ENCODE peak calls at places on chromosomes 4 and X, in seven cellular contexts. H is suprapubic skin, Y is mammary epithelial cell, G is SK-N-SH, Z is NT2/D1, V is cardiac muscle cell, A is right cardiac atrium. I is an unnamed sample. For H3K4me1 and H3K27me3, the result is how much of the 10 kb centered on the place peaks cover.

GRCh38 chr4:1246901-1247810 is 1.8 kb downstream of the CTBP1 start:
- DNase-seq in A (no peak), Y (peak), V (peak), G (peak), Z (no peak), H (peak), I (no peak)

GRCh38 chr4:99790796-99791617 is 25.6 kb upstream of the DAPP1 start:
- DNase-seq in A (no peak), Y (peak), H (no peak), Z (no peak), G (no peak), V (no peak), I (no peak)

GRCh38 chrX:47595701-47596655 is 13.7 kb downstream of the TIMP1 start:
- DNase-seq in V (no peak), G (no peak), A (no peak), Y (no peak), Z (no peak), H (no peak), I (no peak)

GRCh38 chr4:41573458-41574129 is 35.6 kb downstream of the LIMCH1 start:
- DNase-seq in V (no peak), G (no peak), Z (no peak), A (no peak), H (no peak), Y (no peak), I (no peak)

GRCh38 chr4:85391568-85392410 is 83.2 kb upstream of the ARHGAP24 start:
- DNase-seq in H (no peak), A (no peak), G (no peak), Z (no peak), Y (no peak), V (no peak), I (no peak)

GRCh38 chr4:159606835-159607234 is 504.0 kb downstream of the RAPGEF2 start:
- DNase-seq in Y (peak), G (no peak), H (no peak), Z (no peak), V (no peak), A (no peak), I (no peak)

GRCh38 chr4:21728231-21728758 is 220.3 kb downstream of the KCNIP4 start:
- DNase-seq in V (no peak), Z (no peak), Y (no peak), G (no peak), A (no peak), H (no peak), I (no peak)

GRCh38 chrX:121641560-121641959 is 594.1 kb downstream of the GLUD2 start:
- DNase-seq in Z (no peak), V (no peak), A (no peak), H (no peak), G (no peak), Y (peak), I (no peak)

GRCh38 chrX:134679226-134679625 is 21.0 kb upstream of the PLAC1 start:
- DNase-seq in H (no peak), Z (no peak), G (no peak), A (no peak), Y (no peak), V (no peak), I (no peak)

GRCh38 chr4:13849778-13850177 is 222.3 kb upstream of the BOD1L1 start:
- DNase-seq in Z (no peak), Y (no peak), A (no peak), G (no peak), H (no peak), V (no peak), I (no peak)

GRCh38 chr4:48187813-48188212 is 53.8 kb upstream of the TXK start:
- DNase-seq in G (no peak), H (no peak), V (no peak), Z (no peak), Y (no peak), A (no peak), I (no peak)

GRCh38 chr4:93232883-93233282 is 595.7 kb upstream of the ATOH1 start:
- DNase-seq in V (peak), H (no peak), Y (no peak), G (no peak), A (no peak), Z (no peak), I (no peak)

GRCh38 chrX:69987691-69988090 is 62.0 kb downstream of the AWAT2 start:
- DNase-seq in A (no peak), H (no peak), Z (no peak), G (no peak), V (no peak), Y (no peak), I (no peak)

GRCh38 chr4:134278675-134279074 is 77.1 kb upstream of the PABPC4L start:
- DNase-seq in V (no peak), Z (no peak), Y (no peak), H (no peak), G (no peak), A (no peak), I (no peak)

GRCh38 chr4:56995525-56995924 is 16.8 kb downstream of the POLR2B start:
- DNase-seq in V (no peak), A (peak), H (no peak), Y (no peak), G (no peak), Z (no peak), I (no peak)

GRCh38 chr4:80264352-80264647 is 2.2 kb upstream of the FGF5 start:
- DNase-seq in G (no peak), V (no peak), Y (no peak), Z (no peak), H (no peak), A (no peak), I (no peak)

GRCh38 chr4:80266267-80266901 is at the start of gene FGF5:
- DNase-seq in Z (no peak), A (peak), H (peak), V (peak), G (peak), Y (peak), I (peak)

GRCh38 chr4:80264825-80265224 is 1.6 kb upstream of the FGF5 start:
- DNase-seq in H (no peak), G (no peak), A (no peak), Z (no peak), V (no peak), Y (no peak), I (no peak)

GRCh38 chr4:80266902-80267380 is 477 bp downstream of the FGF5 start:
- DNase-seq in H (no peak), A (no peak), G (peak), Z (no peak), Y (peak), V (peak), I (no peak)

GRCh38 chr4:80265571-80266266 is 745 bp upstream of the FGF5 start:
- DNase-seq in Y (peak), A (no peak), V (peak), H (peak), Z (no peak), G (peak), I (no peak)
- H3K4me3 ChIP-seq in Y (peak), A (peak), V (peak), H (peak), Z (peak), G (peak), I (peak)

GRCh38 chrX:154540897-154541535 is 5.6 kb downstream of the G6PD start:
- DNase-seq in A (no peak), Y (peak), V (no peak), H (peak), Z (no peak), G (no peak), I (no peak)
- H3K4me1 ChIP-seq in A (under half), Y (under half), V (under half), H (under half), Z (under half), G (under half), I (under half)

GRCh38 chr4:80189581-80189955 is 7.7 kb upstream of the PRDM8 start:
- DNase-seq in Z (no peak), V (no peak), G (no peak), A (no peak), Y (no peak), H (no peak), I (no peak)
- H3K27me3 ChIP-seq in Z (half or more), V (half or more), G (under half), A (under half), Y (under half), H (half or more), I (half or more)

DNA sequence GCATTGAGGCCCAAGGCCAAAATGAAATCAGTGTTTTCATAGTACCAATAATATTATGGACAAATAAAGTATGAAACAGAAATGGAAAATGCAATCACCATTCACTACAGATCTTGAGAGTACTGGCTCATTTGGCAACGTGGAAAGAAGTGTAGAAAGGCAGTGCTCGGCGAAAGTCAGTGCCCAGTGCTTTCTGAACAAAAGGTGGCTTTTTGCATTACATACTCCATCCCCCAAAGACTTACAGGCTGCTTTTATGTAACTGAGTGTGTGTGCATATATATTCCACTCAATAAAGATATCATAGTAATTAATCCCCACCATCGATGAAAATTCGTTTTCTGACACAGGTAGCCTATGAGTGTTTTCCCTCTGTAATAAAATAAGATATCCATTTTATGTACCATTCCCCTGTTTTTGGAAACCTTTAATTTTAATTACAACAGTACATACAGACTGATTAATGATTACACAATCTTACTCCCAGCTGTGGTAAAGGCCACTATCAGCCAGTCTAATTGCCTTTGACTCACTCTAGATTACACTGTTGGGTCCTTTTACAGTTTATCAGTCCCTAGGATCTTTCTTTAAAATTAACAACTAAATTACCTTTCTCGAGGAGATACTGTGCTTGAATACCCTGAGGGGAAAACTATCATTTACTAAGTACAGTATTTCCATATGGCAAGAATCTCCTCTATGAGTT is 65.9 kb downstream of the MAD2L1 start:
- DNase-seq in H (no peak), V (no peak), G (no peak), A (no peak), Z (no peak), Y (no peak), I (no peak)
- H3K4me3 ChIP-seq in H (no peak), V (no peak), G (no peak), A (no peak), Z (no peak), Y (no peak), I (no peak)

GRCh38 chr4:147453561-147454141 is 27.2 kb upstream of the EDNRA start:
- DNase-seq in Z (no peak), Y (peak), A (no peak), G (no peak), H (no peak), V (no peak), I (no peak)
- H3K4me1 ChIP-seq in Z (under half), Y (under half), A (under half), G (under half), H (under half), V (under half), I (under half)

GRCh38 chrX:479273-479981 is 92.7 kb upstream of the PPP2R3B start:
- DNase-seq in G (no peak), H (no peak), A (no peak), Z (no peak), V (no peak), Y (no peak), I (no peak)
- H3K27me3 ChIP-seq in G (under half), H (under half), A (under half), Z (under half), V (under half), Y (under half), I (under half)

GRCh38 chr4:54439831-54440243 is 210.7 kb downstream of the PDGFRA start:
- DNase-seq in A (peak), Z (no peak), H (peak), V (no peak), Y (peak), G (peak), I (peak)
- H3K4me3 ChIP-seq in A (peak), Z (no peak), H (peak), V (no peak), Y (no peak), G (peak), I (no peak)

DNA sequence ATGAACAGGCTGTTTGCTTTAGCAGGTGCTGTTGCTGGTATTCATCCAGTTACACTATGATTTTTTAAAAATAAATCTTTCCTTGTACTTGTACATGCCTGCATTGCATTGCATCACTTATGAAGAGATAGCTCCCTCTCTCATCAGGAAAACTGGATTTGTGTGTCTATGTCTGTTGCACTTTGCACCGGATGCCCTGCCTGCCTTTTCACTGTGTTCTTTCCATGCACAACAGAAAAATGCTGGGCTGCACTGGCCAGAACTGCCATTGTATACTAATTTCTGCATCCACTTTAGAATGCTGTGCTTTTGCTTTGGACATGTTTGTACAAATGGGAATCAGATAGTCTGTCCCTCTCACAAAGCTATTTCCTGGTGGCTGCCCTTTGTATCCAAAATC is 119.2 kb downstream of the MBNL3 start:
- DNase-seq in A (no peak), G (no peak), Y (no peak), H (no peak), Z (no peak), V (no peak), I (no peak)
- H3K4me1 ChIP-seq in A (under half), G (under half), Y (under half), H (under half), Z (under half), V (under half), I (under half)

DNA sequence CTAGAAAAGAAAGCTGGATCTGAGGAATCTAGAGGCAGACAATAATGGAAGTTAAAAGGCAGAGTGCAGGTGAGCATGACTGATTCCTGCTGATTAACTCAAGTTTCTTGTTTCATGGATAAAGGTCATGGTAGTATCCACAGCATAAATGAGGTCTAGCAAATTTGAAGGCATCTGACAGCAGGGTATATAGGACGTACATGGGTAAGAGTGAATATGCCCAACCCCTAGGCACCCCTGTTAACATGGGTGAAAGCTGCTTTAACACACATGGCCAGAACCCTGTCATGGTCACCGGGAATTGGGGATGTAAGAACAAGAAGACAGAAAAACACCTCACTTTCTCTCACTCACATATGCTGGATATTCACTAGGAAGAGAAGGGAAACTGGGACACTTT is 25.0 kb downstream of the NLRP2B start:
- DNase-seq in G (no peak), A (no peak), Y (no peak), H (no peak), V (no peak), Z (no peak), I (no peak)
- H3K27me3 ChIP-seq in G (under half), A (under half), Y (under half), H (under half), V (under half), Z (under half), I (under half)